ENCODE peak calls at places on chromosomes 1 and 21, in seven cellular contexts. B is H9, Z is IMR-90, I is neuronal stem cell, P is H1, J is mesenchymal stem cell, Q is trophoblast cell. S is an unnamed sample.

GRCh38 chr1:21165076-21165475 is 11.6 kb downstream of the EIF4G3 start:
- DNase-seq in B (no peak), Z (no peak), I (no peak), P (no peak), J (no peak), Q (no peak), S (no peak)

GRCh38 chr1:241531195-241532172 is 694 bp upstream of the KMO start:
- DNase-seq in B (no peak), Z (peak), I (peak), P (no peak), J (peak), Q (peak), S (peak)

GRCh38 chr1:156213644-156213966 is 798 bp downstream of the PMF1 start:
- DNase-seq in B (no peak), Z (no peak), I (no peak), P (no peak), J (no peak), Q (no peak), S (no peak)

GRCh38 chr1:1426961-1427934 is 6.2 kb upstream of the ANKRD65 start:
- DNase-seq in B (peak), Z (no peak), I (peak), P (no peak), J (no peak), Q (peak), S (peak)

GRCh38 chr1:43197343-43198127 is 25.4 kb downstream of the CFAP57 start:
- DNase-seq in B (no peak), Z (no peak), I (no peak), P (no peak), J (no peak), Q (no peak), S (peak)

GRCh38 chr1:53091841-53092645 is 30.0 kb downstream of the PODN start:
- DNase-seq in B (no peak), Z (no peak), I (no peak), P (no peak), J (no peak), Q (no peak), S (no peak)

GRCh38 chr1:158771950-158772866 is at the start of gene OR6N1:
- DNase-seq in B (no peak), Z (no peak), I (no peak), P (no peak), J (no peak), Q (no peak), S (no peak)

GRCh38 chr1:160062134-160062533 is 7.8 kb downstream of the KCNJ10 start:
- DNase-seq in B (peak), Z (no peak), I (no peak), P (no peak), J (no peak), Q (no peak), S (no peak)

GRCh38 chr1:245444181-245444580 is 289.4 kb downstream of the KIF26B start:
- DNase-seq in B (no peak), Z (no peak), I (no peak), P (no peak), J (no peak), Q (peak), S (peak)
- H2BK120ac ChIP-seq in B (no peak), Z (no peak), I (no peak), P (no peak), J (no peak), Q (no peak), S (no peak)

GRCh38 chr1:181931873-181932272 is 129.6 kb downstream of the ZNF648 start:
- DNase-seq in B (no peak), Z (no peak), I (no peak), P (no peak), J (no peak), Q (no peak), S (no peak)
- H3K23ac ChIP-seq in B (no peak), Z (no peak), I (no peak), P (no peak), J (no peak), Q (no peak), S (no peak)

GRCh38 chr1:7299994-7300393 is 471.1 kb upstream of the VAMP3 start:
- DNase-seq in B (no peak), Z (peak), I (no peak), P (no peak), J (peak), Q (no peak), S (no peak)
- H3K27ac ChIP-seq in B (no peak), Z (peak), I (no peak), P (no peak), J (peak), Q (no peak), S (peak)

GRCh38 chr1:224411766-224412165 is 22.8 kb downstream of the WDR26 start:
- DNase-seq in B (no peak), Z (peak), I (no peak), P (no peak), J (peak), Q (peak), S (no peak)

GRCh38 chr1:224406216-224406615 is 28.4 kb downstream of the WDR26 start:
- DNase-seq in B (no peak), Z (no peak), I (no peak), P (no peak), J (no peak), Q (no peak), S (peak)

GRCh38 chr1:224402472-224403035 is 32.0 kb downstream of the WDR26 start:
- DNase-seq in B (no peak), Z (no peak), I (no peak), P (no peak), J (no peak), Q (no peak), S (no peak)

GRCh38 chr1:224407546-224408293 is 26.9 kb downstream of the WDR26 start:
- DNase-seq in B (no peak), Z (no peak), I (no peak), P (no peak), J (no peak), Q (peak), S (peak)

GRCh38 chr1:224408294-224408590 is 26.4 kb downstream of the WDR26 start:
- DNase-seq in B (no peak), Z (no peak), I (no peak), P (no peak), J (no peak), Q (no peak), S (no peak)
- H2BK120ac ChIP-seq in B (no peak), Z (no peak), I (no peak), P (no peak), J (no peak), Q (no peak), S (no peak)

DNA sequence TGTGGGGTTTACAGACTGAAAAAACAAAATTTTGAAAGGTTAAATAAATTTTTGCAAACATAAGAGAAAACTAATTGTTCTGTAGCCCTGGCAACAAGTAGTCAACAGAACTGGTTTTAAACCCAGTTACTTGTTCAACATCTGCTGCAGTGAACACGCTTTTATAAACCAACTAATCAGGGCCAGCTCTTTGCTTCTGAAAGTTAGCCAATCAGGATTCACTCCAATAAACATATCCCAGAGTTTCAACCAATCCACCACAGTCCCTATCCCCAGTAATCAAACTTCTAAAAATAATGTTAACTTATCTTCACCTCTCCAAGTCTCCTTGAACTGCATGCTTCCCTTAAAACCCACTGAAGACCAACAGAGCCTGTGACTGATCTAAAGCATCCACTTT is 306.6 kb downstream of the CTH start:
- DNase-seq in B (no peak), Z (no peak), I (no peak), P (no peak), J (no peak), Q (no peak), S (no peak)
- H3K23ac ChIP-seq in B (no peak), Z (no peak), I (no peak), P (no peak), J (no peak), Q (no peak), S (no peak)

GRCh38 chr1:176206006-176206960 is 803 bp downstream of the COP1 start:
- DNase-seq in B (peak), Z (peak), I (peak), P (no peak), J (peak), Q (peak), S (peak)

GRCh38 chr1:176208034-176208433 is 948 bp upstream of the COP1 start:
- DNase-seq in B (no peak), Z (no peak), I (no peak), P (no peak), J (no peak), Q (no peak), S (no peak)

GRCh38 chr1:176206961-176207902 is at the start of gene COP1:
- DNase-seq in B (peak), Z (peak), I (peak), P (peak), J (peak), Q (peak), S (peak)

GRCh38 chr1:176203735-176204134 is 3.4 kb downstream of the COP1 start:
- DNase-seq in B (no peak), Z (no peak), I (no peak), P (no peak), J (no peak), Q (no peak), S (no peak)

DNA sequence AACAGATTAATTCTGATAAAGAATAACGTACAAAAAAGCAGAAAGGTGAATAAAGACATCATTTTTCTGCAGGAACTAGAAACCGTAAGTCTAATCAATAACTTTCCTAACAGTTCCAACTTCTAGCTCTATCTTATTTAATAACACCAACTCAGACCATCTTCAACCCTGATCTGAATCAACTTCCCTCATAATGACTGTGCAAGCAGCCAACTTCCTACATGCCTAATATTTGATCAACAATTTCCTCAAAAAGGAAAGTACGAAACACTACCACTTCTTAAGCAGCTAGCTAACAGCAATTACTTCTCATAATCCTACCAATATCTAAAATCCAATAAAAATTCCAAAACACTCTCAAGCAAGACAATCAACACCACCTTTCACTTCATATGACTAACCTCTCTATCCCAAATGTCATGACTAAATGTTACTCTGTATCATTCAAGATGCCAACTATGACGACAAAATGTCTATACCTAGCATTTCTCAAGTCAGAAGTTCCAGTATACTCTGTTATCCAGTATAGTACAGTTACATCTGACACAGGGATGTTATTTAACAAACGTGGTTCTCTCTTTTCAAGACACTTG is 1.7 kb downstream of the COP1 start:
- DNase-seq in B (no peak), Z (peak), I (no peak), P (no peak), J (peak), Q (peak), S (no peak)
- H3K27ac ChIP-seq in B (no peak), Z (no peak), I (no peak), P (no peak), J (no peak), Q (no peak), S (no peak)

DNA sequence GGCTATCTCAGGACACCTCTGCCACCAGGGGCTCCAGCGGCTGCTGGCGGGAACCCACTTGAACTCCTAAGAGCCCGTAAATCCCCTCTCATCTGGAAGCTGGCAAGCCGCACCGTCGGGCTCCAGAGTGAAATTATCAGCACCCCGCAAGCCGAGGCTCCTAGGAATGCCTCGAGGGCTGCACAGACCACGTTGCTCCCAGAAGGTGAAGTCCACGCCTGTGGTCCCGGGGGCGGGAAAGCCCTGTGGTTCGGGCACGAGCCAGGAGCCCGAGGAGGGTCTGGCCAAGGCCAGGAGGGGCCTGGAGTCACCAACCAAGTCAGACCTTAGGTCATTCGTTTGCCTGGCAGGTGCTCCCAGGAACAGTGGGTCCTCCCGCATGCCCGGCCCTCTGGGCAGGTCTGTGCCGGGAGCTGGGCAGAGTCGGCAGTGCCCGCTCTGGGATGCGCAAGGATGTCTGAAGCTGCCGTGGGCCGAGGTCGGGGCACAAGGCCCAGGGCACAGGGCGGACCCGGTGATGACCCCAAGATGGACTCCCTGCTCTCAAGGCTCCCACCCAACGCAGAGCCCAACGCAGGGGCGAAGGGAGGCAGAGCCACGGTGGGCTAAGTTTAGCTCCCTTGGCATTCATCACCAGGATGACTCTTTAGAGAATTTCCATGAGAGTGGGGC is 8.9 kb downstream of the ACTRT2 start:
- DNase-seq in B (peak), Z (no peak), I (no peak), P (no peak), J (no peak), Q (no peak), S (no peak)
- H2BK120ac ChIP-seq in B (no peak), Z (no peak), I (no peak), P (no peak), J (no peak), Q (no peak), S (no peak)

GRCh38 chr21:18970941-18971340 is 567.4 kb upstream of the TMPRSS15 start:
- DNase-seq in B (no peak), Z (no peak), I (no peak), P (no peak), J (no peak), Q (no peak), S (no peak)

DNA sequence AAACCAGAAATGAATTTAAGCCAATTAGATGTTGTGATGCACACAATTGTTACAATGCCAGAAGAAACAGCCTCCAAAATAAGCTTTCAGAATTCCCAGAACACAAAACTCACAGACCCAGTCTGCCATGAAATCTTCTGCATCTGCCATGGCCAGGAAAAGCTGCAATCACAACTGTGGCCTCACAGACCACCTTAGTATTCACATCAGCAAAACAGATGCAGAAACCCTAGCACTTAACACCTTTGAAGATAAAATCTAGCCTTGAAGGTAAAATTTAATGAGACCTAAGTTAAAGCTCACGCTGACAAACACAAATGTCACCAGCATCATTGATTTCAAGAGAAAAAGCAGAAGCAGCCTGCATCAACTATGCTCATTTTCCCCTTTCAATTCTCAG is 566.8 kb upstream of the TMPRSS15 start:
- DNase-seq in B (no peak), Z (no peak), I (no peak), P (no peak), J (no peak), Q (no peak), S (peak)
- H3K23ac ChIP-seq in B (no peak), Z (no peak), I (no peak), P (no peak), J (no peak), Q (no peak), S (no peak)

S was measured in mesendoderm.